ENCODE peak calls at places on chromosomes 16 and 17, in five cellular contexts. K, T, Q, L and D are unnamed samples.

GRCh38 chr17:56317351-56318208 is 164.3 kb downstream of the ANKFN1 start:
- DNase-seq in K (no peak), T (no peak), Q (no peak), L (no peak), D (no peak)

GRCh38 chr16:29883987-29884386 is 15.4 kb downstream of the SEZ6L2 start:
- DNase-seq in K (peak; percentile 71), T (no peak), Q (no peak), L (no peak), D (no peak)

GRCh38 chr16:64453643-64454042 is 668.2 kb downstream of the CDH11 start:
- DNase-seq in K (no peak), T (no peak), Q (no peak), L (no peak), D (no peak)

GRCh38 chr16:81817296-81817695 is 38.2 kb downstream of the PLCG2 start:
- DNase-seq in K (no peak), T (no peak), Q (no peak), L (no peak), D (no peak)

GRCh38 chr17:82767041-82767754 is 15.3 kb downstream of the TBCD start:
- DNase-seq in K (peak; percentile 58), T (no peak), Q (peak; percentile 87), L (peak; percentile 49), D (peak; percentile 76)

GRCh38 chr16:49469930-49470451 is 96.4 kb downstream of the C16orf78 start:
- DNase-seq in K (no peak), T (no peak), Q (peak; percentile 35), L (no peak), D (no peak)

GRCh38 chr16:50517450-50518252 is 30.5 kb upstream of the NKD1 start:
- DNase-seq in K (no peak), T (no peak), Q (no peak), L (no peak), D (no peak)

GRCh38 chr17:82373731-82374625 is 2.4 kb downstream of the UTS2R start:
- DNase-seq in K (no peak), T (no peak), Q (no peak), L (no peak), D (peak; percentile 68)

GRCh38 chr16:53093162-53093744 is 38.5 kb downstream of the CHD9 start:
- DNase-seq in K (no peak), T (no peak), Q (no peak), L (no peak), D (no peak)

GRCh38 chr16:53282975-53283946 is 151.0 kb upstream of the RBL2 start:
- DNase-seq in K (peak; percentile 21), T (peak; percentile 3), Q (no peak), L (peak; percentile 55), D (peak; percentile 51)

GRCh38 chr16:3690991-3691720 is 26.2 kb downstream of the TRAP1 start:
- DNase-seq in K (no peak), T (no peak), Q (no peak), L (no peak), D (no peak)
- TF ChIP-seq CTCF in K (no peak), T (no peak), Q (peak; percentile 21), L (no peak), D (no peak)

DNA sequence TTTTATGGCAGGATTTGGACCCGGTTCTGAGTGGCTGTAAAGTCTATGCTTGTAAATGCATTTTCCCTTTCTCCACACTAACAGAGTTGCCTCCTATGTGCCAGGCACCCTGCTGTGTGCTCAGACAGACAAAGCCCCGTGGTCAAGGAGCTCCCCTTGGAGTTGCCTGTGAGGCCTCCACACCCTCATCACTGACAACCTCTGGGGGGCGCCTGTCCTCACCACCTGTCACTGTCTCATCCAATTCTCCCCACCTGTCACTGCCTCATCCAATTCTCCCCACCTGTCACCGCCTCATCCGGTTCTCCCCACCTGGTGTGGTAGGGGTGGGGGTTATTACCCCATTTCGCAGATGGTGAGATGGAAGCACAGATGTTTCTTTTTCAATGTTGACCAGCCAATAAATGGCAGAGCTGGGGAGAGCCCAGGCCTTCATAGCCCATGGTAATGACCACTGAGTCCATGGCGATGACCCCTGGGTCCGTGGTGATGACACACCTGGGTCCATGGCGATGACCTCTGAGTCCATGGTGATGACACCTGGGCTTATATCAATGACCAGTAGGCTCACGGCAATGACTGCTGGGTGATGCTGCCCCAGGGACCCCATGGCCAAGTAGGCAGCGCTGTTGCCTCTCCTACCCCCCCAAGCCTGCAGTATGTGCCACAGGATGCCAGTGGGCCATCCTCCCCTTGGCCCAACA is 150.1 kb downstream of the IRF8 start:
- DNase-seq in K (no peak), T (no peak), Q (no peak), L (no peak), D (no peak)
- H3K27me3 ChIP-seq in K (peaks cover 72% of the 10 kb centered on the region), T (peaks cover 8% of the 10 kb centered on the region), Q (no peaks in the 10 kb centered on the region), L (peaks cover 2% of the 10 kb centered on the region), D (peaks cover 95% of the 10 kb centered on the region)

GRCh38 chr16:21339927-21340326 is 61.8 kb upstream of the CRYM start:
- DNase-seq in K (no peak), T (no peak), Q (no peak), L (no peak), D (no peak)

GRCh38 chr16:21338537-21339268 is 60.6 kb upstream of the CRYM start:
- DNase-seq in K (no peak), T (no peak), Q (no peak), L (peak; percentile 87), D (no peak)

GRCh38 chr16:21336231-21336630 is 58.1 kb upstream of the CRYM start:
- DNase-seq in K (no peak), T (no peak), Q (no peak), L (no peak), D (no peak)

DNA sequence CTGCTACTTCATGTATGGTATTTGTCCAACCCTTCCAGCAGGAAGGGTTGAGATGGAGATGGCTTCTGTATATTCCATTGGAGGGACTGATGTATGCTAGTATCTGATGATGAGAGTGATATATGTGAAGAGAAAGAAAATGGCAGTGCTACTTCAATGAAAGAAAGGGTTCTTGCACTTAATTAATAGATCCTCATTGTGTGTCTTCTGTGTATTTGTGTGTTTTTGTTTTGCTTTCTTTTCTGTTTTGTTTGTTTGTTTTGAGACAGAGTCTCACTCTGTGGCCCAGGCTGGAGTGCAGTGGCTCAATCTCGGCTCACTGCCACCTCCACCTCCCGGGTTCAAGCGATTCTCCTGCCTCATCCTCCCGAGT is 61.2 kb upstream of the CRYM start:
- DNase-seq in K (no peak), T (no peak), Q (no peak), L (no peak), D (no peak)
- TF ChIP-seq TAF1 in K (no peak), T (no peak), Q (no peak), L (no peak), D (no peak)

DNA sequence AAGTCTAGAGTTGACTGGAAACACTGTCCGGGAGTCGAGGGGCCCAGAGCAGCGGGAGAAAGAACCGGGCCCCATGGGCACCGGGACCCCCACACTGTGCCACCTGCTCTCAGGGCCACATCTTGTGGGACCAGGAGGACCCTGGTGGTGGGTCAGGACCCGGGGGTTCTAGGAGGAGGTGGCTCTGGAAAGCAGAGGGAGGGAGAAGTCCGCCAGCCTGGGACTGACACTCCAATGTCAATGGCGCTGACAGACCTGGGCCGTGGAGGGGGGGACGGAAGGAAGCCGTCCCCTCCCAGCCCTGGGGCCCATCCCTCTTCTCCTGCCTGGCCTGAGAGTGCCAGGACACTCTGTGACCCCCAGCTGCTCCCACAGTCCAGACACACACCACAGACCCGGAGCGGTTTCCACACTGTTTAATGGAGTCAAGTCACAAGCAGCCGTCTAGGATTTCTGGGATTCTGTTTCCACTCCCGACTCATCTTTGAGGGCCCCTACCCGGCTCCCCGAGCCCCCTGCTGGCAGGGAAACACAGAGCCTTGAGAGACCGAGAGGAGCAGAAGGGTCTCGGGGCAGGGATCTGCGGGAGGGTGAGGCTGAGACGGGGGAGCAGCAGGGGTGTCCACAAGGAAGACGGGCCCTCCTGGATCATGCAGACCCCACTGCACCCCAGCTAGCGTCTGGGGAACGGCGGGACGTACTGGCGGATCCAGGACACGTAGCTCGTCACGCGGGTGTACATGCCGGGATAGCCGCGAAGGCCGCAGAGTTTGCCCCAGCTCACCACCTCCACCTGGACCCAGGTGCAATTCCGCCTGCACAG is 23.6 kb upstream of the UBE2I start:
- DNase-seq in K (no peak), T (no peak), Q (no peak), L (no peak), D (no peak)
- TF ChIP-seq CTCF in K (peak; percentile 36), T (peak; percentile 1), Q (peak; percentile 21), L (no peak), D (peak; percentile 9)

DNA sequence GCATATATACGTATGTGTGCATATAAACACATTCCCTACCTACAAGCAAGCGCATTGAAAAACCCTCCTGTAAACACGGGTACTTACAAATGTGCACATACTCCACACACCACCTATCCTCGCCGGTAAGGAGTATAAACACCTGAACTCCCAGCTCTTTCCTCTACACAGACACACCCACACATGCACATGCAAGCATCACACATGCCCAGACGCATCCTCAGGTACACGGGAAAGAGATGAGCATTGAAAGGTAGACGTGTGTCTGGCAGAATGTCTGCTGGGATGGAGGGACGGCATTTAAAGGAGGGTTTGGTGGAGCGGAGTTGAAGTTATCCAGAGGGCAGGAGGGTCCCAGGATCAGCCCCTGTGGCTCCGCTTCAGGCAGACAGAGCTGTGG is 4.7 kb upstream of the SMTNL2 start:
- DNase-seq in K (no peak), T (no peak), Q (no peak), L (no peak), D (no peak)
- H3K27me3 ChIP-seq in K (peaks cover 67% of the 10 kb centered on the region), T (peaks cover 8% of the 10 kb centered on the region), Q (peaks cover 3% of the 10 kb centered on the region), L (peaks cover 2% of the 10 kb centered on the region), D (peaks cover 29% of the 10 kb centered on the region)